ENCODE peak calls at places on chromosomes 13 and 19, in four cellular contexts. L, O, E and Q are unnamed samples.

GRCh38 chr19:10516064-10516385 is 1.2 kb downstream of the S1PR5 start:
- DNase-seq in O (no peak), L (no peak), E (no peak), Q (no peak)

GRCh38 chr13:44306401-44307192 is 67.0 kb upstream of the SERP2 start:
- DNase-seq in L (no peak), E (no peak), O (peak), Q (no peak)

GRCh38 chr13:31870511-31870910 is 131.2 kb downstream of the RXFP2 start:
- DNase-seq in L (no peak), E (no peak), O (no peak), Q (no peak)

GRCh38 chr13:100280681-100281080 is 191.8 kb downstream of the PCCA start:
- DNase-seq in L (no peak), O (no peak), E (no peak), Q (no peak)

GRCh38 chr13:39016789-39017188 is 21.1 kb downstream of the PROSER1 start:
- DNase-seq in E (no peak), L (peak), O (no peak), Q (peak)

GRCh38 chr19:27673986-27674385 is 1539.0 kb downstream of the UQCRFS1 start:
- DNase-seq in O (no peak), L (no peak), E (no peak), Q (no peak)

GRCh38 chr13:29411493-29411892 is 184.0 kb downstream of the SLC7A1 start:
- DNase-seq in L (no peak), E (no peak), O (no peak), Q (no peak)

GRCh38 chr19:52492991-52493470 is 34.4 kb upstream of the ZNF808 start:
- DNase-seq in L (peak), E (no peak), O (peak), Q (no peak)

GRCh38 chr13:20828540-20829364 is 55.0 kb upstream of the EEF1AKMT1 start:
- DNase-seq in E (peak), L (peak), O (no peak), Q (peak)

DNA sequence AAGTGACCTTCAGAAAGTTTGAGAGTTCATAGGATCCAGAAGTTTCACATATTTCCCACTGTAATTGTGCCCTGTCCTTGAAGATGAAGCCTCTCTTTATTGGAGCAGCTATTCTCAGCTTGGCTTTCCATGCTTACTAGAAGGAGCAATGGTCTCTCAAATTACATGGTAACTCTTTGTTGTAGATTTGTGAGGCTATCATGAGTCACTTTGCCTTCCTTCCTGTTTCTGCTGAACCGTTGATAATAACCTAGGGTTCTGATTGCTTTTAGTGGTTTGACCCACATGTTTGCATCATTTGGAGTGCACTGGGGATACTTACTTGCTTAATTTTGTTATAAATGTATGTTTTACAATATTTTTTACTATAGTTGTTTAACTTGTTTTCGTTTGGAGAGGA is 772.9 kb upstream of the SLITRK6 start:
- DNase-seq in L (no peak), E (no peak), O (no peak), Q (no peak)
- TF ChIP-seq CREM in L (no peak), E (no peak), O (no peak), Q (no peak)

GRCh38 chr13:94415484-94415883 is 64.0 kb downstream of the DCT start:
- DNase-seq in E (no peak), L (no peak), O (no peak), Q (no peak)

GRCh38 chr13:94417294-94417693 is 62.2 kb downstream of the DCT start:
- DNase-seq in E (no peak), O (no peak), L (no peak), Q (no peak)

GRCh38 chr13:94414141-94414540 is 65.3 kb downstream of the DCT start:
- DNase-seq in O (no peak), E (no peak), L (no peak), Q (no peak)

GRCh38 chr13:94419304-94419943 is 60.1 kb downstream of the DCT start:
- DNase-seq in L (no peak), E (no peak), O (no peak), Q (no peak)

DNA sequence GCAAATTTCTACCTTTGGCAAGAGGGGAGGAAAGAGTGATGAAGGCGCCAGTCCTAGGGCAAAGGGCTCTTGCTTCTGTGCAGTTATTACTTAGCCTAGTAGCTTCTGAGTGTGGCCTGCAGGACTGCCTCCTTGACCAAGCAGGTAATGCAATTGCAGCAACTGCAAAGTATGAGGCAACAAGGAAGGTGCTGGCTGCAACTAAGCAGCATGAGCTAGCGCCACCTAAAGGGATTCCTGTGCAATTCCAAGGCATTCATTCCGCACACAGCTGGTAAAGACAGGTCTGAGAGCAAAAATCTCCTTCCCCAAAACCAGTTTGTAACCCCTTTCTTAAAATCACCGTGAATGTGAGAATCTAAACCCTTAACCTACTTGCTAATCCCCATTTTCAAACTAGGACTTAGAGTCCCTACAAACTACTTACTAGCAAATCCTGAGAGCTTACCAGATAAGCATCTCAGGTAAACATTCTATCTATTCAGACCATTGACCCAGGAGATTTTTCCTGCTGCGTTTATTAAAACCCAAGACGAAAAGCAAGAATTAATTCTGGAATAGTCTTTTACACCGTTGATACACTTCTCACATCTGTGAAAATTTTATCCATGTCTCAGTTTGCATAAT is 62.9 kb downstream of the DCT start:
- DNase-seq in E (no peak), L (peak), O (peak), Q (peak)
- TF ChIP-seq CREM in E (no peak), L (no peak), O (no peak), Q (no peak)

GRCh38 chr19:34067861-34068271 is 104.4 kb upstream of the LSM14A start:
- DNase-seq in L (no peak), E (no peak), O (no peak), Q (no peak)
- TF ChIP-seq CREM in L (no peak), E (no peak), O (no peak), Q (no peak)

GRCh38 chr13:85538957-85539356 is 260.3 kb downstream of the SLITRK6 start:
- DNase-seq in L (no peak), E (no peak), O (no peak), Q (no peak)

GRCh38 chr13:85541476-85541875 is 257.7 kb downstream of the SLITRK6 start:
- DNase-seq in O (no peak), L (no peak), E (no peak), Q (no peak)

GRCh38 chr13:85544756-85545155 is 254.5 kb downstream of the SLITRK6 start:
- DNase-seq in O (no peak), L (no peak), E (no peak), Q (no peak)

DNA sequence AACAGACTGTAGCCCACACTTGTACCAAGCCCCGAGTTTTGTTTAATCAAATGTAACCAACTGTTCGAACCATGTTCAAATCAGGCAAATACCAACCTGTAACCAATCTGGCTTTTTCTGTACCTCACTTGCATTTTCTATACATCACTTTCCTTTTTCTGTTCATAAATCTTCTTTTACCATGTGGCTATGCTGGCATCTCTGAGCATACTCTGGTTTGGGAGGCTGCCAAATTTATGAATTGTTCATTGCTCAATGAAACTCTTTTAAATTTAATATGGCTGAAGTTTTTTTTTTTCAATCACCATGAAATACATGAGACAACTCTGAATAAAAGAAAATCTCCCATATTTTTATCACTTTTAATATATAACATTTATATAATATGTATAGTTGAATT is 256.1 kb downstream of the SLITRK6 start:
- DNase-seq in E (no peak), L (no peak), O (no peak), Q (no peak)
- TF ChIP-seq CREM in E (no peak), L (no peak), O (no peak), Q (no peak)

GRCh38 chr19:2949939-2950285 is 5.1 kb upstream of the ZNF77 start:
- DNase-seq in L (peak), O (no peak), E (no peak), Q (peak)
- TF ChIP-seq CREM in L (peak), O (no peak), E (no peak), Q (no peak)

GRCh38 chr19:4354897-4355296 is 11.5 kb downstream of the MPND start:
- DNase-seq in O (no peak), E (no peak), L (no peak), Q (no peak)

GRCh38 chr19:4350111-4350510 is 6.7 kb downstream of the MPND start:
- DNase-seq in O (no peak), L (no peak), E (no peak), Q (no peak)

GRCh38 chr19:4354282-4354681 is 10.9 kb downstream of the MPND start:
- DNase-seq in E (no peak), O (no peak), L (no peak), Q (no peak)

GRCh38 chr19:4350726-4351125 is 7.4 kb downstream of the MPND start:
- DNase-seq in O (no peak), L (no peak), E (no peak), Q (no peak)

GRCh38 chr19:4352701-4353121 is 9.3 kb downstream of the MPND start:
- DNase-seq in L (peak), E (no peak), O (peak), Q (peak)
- TF ChIP-seq CREM in L (no peak), E (no peak), O (no peak), Q (no peak)

GRCh38 chr13:50248537-50249521 is 233.6 kb downstream of the KCNRG start:
- DNase-seq in L (no peak), O (peak), E (no peak), Q (no peak)
- TF ChIP-seq CREM in L (no peak), O (no peak), E (no peak), Q (no peak)

GRCh38 chr19:29717051-29717450 is 2.0 kb upstream of the C19orf12 start:
- DNase-seq in L (no peak), O (no peak), E (no peak), Q (no peak)

GRCh38 chr19:29714371-29714952 is 599 bp downstream of the C19orf12 start:
- DNase-seq in O (no peak), E (no peak), L (peak), Q (no peak)

GRCh38 chr19:29714953-29715694 is at the start of gene C19orf12:
- DNase-seq in E (no peak), O (peak), L (peak), Q (peak)

GRCh38 chr19:29712744-29713516 is 2.1 kb downstream of the C19orf12 start:
- DNase-seq in O (no peak), L (no peak), E (no peak), Q (no peak)

DNA sequence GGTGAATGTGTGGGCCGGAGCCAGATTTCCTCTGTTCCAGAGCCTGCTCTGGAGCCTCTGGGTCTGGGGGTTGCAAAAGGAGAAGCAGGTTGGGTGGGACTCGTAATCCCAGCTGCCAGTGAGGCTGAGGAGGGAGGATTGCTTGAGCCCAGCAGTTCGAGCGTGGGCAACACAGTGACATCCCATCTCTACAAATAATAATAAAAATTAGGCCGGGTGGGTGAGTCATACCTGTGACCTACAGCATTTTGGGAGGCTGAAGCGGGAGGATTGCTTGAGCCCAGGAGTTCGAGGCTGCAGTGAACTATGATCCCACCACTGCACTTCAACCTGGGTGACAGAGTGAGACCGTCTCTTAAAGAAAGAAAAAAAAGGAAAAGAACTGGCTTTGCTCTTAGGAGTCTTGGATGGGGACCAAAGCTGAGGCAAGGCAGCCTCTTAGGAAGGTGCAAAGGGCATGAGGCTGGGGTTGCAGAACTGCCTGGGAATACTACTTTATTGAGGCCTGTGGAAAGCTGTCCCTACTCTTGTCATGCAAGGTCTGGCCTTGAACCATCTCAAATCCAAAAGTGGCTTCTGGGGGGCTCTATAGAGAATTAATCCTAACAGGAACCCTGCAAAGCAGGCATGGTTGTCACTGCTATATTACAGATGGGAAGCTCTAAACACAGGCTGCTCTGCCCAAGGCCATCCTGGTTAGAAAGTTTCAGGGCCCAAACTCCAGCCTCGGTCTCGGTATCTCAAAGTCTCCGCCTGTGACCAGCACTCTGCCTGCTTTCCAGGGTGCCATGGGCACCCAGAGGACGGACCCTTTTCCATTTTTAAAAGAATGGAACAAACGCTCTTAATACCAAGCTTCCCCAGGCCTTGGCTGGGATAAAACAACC is 877 bp upstream of the C19orf12 start:
- DNase-seq in E (no peak), L (no peak), O (no peak), Q (peak)
- TF ChIP-seq CREM in E (peak), L (no peak), O (no peak), Q (no peak)

DNA sequence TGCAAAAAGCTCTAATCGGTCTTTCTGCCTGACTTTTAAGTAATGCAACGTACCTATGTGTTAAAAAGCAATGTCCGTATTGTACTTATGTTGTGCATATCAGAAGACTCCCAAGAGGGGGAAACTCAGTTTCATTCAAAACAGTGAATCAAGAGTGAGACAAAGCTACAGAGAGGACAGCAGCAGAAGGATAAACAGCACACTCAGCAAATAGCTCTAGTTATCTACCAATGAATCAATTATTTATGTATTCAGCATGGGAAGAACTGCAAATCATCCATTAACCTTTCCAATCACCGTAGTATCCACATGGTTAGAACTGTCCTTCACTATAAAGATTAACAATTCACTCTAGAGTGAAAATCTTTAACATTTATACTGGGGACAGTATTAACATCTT is 36.7 kb upstream of the SOHLH2 start:
- DNase-seq in O (no peak), L (no peak), E (no peak), Q (no peak)
- TF ChIP-seq CREM in O (no peak), L (no peak), E (no peak), Q (no peak)

DNA sequence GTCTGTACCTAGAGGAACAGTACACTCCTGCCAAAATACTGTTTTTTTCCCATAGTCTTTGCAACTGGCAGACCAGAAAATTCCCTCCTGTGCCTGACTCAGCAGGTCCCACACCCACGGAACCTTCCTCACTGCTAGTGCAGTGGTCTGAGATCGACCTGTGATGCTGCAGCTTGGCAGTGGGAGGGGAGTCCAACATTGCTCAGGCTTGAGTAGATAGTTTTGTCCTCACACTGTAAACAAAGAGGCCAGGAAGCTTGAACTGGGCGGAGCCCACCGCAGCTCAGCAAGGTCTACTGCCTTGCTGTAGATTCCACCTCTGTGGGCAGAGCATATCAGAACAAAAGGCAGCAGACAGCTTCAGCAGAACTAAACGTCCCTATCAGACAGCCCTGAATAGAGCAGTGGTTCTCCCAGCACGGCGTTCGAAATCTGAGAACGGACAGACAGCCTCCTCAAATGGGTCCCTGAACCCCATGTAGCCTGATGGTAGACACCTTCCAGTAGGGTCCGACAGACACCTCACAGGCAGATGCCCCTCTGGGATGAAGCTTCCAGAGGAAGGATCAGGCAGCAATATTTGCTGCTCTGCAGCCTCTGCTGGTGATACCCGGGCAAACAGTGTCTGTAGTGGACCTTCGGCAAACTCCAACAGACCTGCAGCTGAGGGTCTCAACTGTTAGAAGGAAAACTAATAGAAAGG is 92.7 kb downstream of the SUCLA2 start:
- DNase-seq in L (no peak), O (no peak), E (no peak), Q (peak)
- TF ChIP-seq CREM in L (no peak), O (no peak), E (no peak), Q (no peak)